ENCODE peak calls at places on chromosomes 6 and 20, in six cellular contexts. B, R, I, M, D and P are unnamed samples.

GRCh38 chr20:58017970-58018530 is 210.4 kb downstream of the ANKRD60 start:
- DNase-seq in M (no peak), D (no peak), I (no peak), B (no peak), R (peak), P (no peak)

GRCh38 chr6:50791900-50792508 is 26.7 kb upstream of the TFAP2B start:
- DNase-seq in B (peak), I (no peak), M (no peak), D (peak), R (no peak), P (peak)

GRCh38 chr6:30955367-30956042 is 14.7 kb downstream of the MUCL3 start:
- DNase-seq in R (peak), I (peak), D (no peak), B (peak), M (peak), P (no peak)

GRCh38 chr6:13302751-13303667 is 25.3 kb downstream of the TBC1D7 start:
- DNase-seq in B (peak), D (peak), M (peak), R (peak), I (no peak), P (peak)

GRCh38 chr20:62238569-62239277 is 402 bp downstream of the OSBPL2 start:
- DNase-seq in D (no peak), B (no peak), I (no peak), R (no peak), M (no peak), P (no peak)

GRCh38 chr6:32968093-32968769 is at the start of gene BRD2:
- DNase-seq in B (peak), D (peak), I (peak), R (peak), M (peak), P (peak)

GRCh38 chr6:27872634-27873028 is 39.6 kb downstream of the OR2B2 start:
- DNase-seq in B (no peak), R (no peak), D (no peak), M (no peak), I (no peak), P (no peak)

GRCh38 chr6:108653864-108654402 is 93.2 kb downstream of the FOXO3 start:
- DNase-seq in M (peak), B (peak), D (peak), R (peak), I (no peak), P (no peak)

GRCh38 chr6:69456086-69456485 is 340.7 kb downstream of the LMBRD1 start:
- DNase-seq in M (no peak), D (no peak), R (no peak), I (no peak), B (no peak), P (no peak)

GRCh38 chr20:58566981-58567380 is 51.8 kb upstream of the APCDD1L start:
- DNase-seq in B (no peak), D (no peak), I (no peak), R (no peak), M (no peak), P (no peak)

GRCh38 chr6:45651301-45651700 is 273.6 kb upstream of the SUPT3H start:
- DNase-seq in D (no peak), R (no peak), I (no peak), M (no peak), B (no peak), P (no peak)

DNA sequence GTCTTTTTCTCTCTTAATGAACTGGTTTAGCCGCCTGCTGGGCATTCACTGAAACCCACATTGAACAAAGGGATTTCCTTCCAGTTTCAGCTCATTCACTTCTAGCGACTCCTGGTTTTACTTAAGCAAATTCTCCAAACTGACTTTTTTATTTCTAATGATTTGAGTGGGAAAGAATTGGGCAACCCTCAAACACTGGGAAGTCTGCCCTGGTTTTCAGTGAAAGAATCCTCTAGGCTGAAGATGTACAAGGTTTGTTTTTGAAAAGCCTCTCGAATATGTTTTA is 45.5 kb downstream of the PLAGL1 start:
- DNase-seq in I (no peak), B (peak), M (peak), R (no peak), D (peak), P (peak)
- TF ChIP-seq CTCF in I (no peak), B (peak), M (peak), R (no peak), D (peak), P (peak)

GRCh38 chr6:64281167-64281566 is 645.6 kb downstream of the PHF3 start:
- DNase-seq in M (no peak), D (no peak), R (no peak), I (no peak), B (no peak), P (no peak)

DNA sequence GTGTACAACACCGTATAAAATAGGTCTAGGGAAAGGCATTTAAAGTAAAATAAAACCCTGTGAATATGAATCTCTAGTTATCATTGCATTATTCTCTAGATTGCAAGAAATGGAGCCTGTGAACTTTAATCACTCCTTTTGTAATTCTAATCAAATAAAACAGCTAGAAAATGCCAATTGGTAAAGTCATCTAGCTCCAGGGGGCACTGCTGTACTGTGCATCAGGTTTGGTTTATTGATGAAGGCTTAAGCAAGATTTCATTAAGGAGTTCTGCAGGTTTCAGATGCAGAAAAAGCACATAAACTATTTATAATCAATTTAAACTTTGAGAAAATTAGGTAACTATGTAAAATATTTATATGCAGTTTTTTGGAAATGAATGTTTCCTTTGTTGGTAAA is 645.0 kb downstream of the PHF3 start:
- DNase-seq in R (no peak), D (peak), B (peak), M (no peak), I (no peak), P (no peak)
- TF ChIP-seq CTCF in R (no peak), D (peak), B (peak), M (peak), I (no peak), P (no peak)

DNA sequence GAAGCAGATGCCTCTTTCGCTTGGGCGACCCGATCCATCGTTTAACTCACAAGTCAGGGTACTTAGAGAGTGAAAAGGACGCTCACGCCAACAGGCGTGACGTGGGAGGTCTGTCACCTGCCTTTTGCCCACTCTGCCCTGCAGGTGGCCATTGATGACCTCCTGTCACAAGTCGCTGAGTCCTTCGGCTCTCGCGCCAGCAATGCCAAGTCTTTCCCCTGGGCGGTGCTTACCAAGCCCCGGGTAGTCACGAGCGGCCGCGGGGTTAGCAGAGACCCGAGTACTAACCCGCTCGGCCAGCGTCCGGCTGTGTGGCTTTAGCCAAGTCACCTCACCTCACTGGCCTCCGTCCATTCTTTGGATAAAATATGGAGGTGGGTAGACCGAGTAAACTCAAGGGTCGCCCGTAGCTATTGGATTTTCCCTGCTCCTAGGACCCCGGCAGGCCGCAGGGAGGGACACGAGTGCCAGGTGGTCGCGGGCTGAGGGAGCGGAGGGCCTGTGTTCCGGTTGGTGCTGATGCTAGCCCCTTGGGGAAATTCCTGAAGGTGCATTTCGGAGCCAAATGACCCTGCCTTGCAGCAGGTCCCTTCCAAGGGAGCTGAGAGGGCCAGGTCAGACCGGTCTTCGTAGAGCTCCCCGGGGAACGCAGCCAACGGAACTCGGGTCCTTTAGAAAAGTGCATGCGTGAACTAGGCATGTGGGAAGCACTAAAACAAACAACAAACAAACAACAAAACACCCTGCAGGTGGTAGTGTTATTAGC is 668 bp downstream of the PKIB start:
- DNase-seq in D (peak), R (peak), I (no peak), B (peak), M (peak), P (no peak)
- TF ChIP-seq CTCF in D (no peak), R (no peak), I (no peak), B (no peak), M (no peak), P (no peak)

DNA sequence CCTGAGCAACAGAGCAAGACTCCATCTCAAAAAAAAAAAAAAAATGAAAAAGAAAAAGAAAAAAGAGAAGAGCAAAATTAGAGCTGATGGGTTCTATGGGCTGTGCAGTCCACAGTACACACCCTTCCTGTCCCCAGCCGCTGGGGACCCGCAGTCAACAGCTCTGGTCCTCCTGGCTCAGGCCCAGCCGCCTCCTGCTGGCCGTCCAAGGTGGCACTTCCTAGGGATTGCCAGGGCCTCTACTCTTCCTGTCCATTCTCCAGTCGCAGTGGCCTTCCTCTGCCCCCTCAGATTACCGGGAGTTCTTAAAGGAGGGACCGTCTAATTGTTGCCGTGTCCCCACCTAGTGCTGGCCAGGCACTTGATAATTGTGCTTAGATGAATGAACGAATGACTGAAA is 41.7 kb downstream of the TMEM242 start:
- DNase-seq in R (peak), I (no peak), D (no peak), M (no peak), B (no peak), P (no peak)
- TF ChIP-seq CTCF in R (no peak), I (no peak), D (no peak), M (no peak), B (no peak), P (peak)

GRCh38 chr6:144219056-144219685 is 66.0 kb upstream of the UTRN start:
- DNase-seq in D (peak), M (no peak), I (no peak), B (peak), R (no peak), P (peak)
- TF ChIP-seq CTCF in D (peak), M (peak), I (no peak), B (peak), R (no peak), P (peak)